ENCODE peak calls at places on chromosomes 2 and 18, in four cellular contexts. One of them, this sample, is unnamed.

GRCh38 chr18:78758496-78758895 is 221.1 kb upstream of the SALL3 start:
- DNase-seq in K562: no peak
- DNase-seq in SK-N-SH: no peak
- DNase-seq in WTC11: no peak
- DNase-seq in this sample: no peak

GRCh38 chr18:12773369-12773768 is 70.5 kb downstream of the PSMG2 start:
- DNase-seq in K562: no peak
- DNase-seq in WTC11: no peak
- DNase-seq in SK-N-SH: no peak
- DNase-seq in this sample: no peak

GRCh38 chr2:52084760-52085159 is 1052.8 kb upstream of the NRXN1 start:
- DNase-seq in WTC11: no peak
- DNase-seq in SK-N-SH: no peak
- DNase-seq in K562: no peak
- DNase-seq in this sample: no peak

GRCh38 chr18:25284861-25285574 is 66.9 kb downstream of the ZNF521 start:
- DNase-seq in SK-N-SH: no peak
- DNase-seq in WTC11: no peak
- DNase-seq in K562: no peak
- DNase-seq in this sample: no peak

GRCh38 chr18:3411854-3412268 is 38.1 kb upstream of the TGIF1 start:
- DNase-seq in K562: no peak
- DNase-seq in WTC11: peak; percentile 38
- DNase-seq in SK-N-SH: no peak
- DNase-seq in this sample: no peak

GRCh38 chr2:72694715-72695496 is 130.9 kb downstream of the EXOC6B start:
- DNase-seq in SK-N-SH: peak; percentile 58
- DNase-seq in K562: peak; percentile 37
- DNase-seq in WTC11: no peak
- DNase-seq in this sample: peak; percentile 94

GRCh38 chr18:48336332-48336731 is 72.9 kb downstream of the ZBTB7C start:
- DNase-seq in WTC11: no peak
- DNase-seq in K562: no peak
- DNase-seq in SK-N-SH: no peak
- DNase-seq in this sample: no peak

GRCh38 chr2:30348825-30349224 is 98.2 kb upstream of the LCLAT1 start:
- DNase-seq in SK-N-SH: no peak
- DNase-seq in WTC11: no peak
- DNase-seq in K562: no peak
- DNase-seq in this sample: no peak

GRCh38 chr18:22559414-22560282 is 141.9 kb upstream of the CTAGE1 start:
- DNase-seq in SK-N-SH: peak; percentile 74
- DNase-seq in WTC11: peak; percentile 33
- DNase-seq in K562: peak; percentile 83
- DNase-seq in this sample: peak; percentile 35

GRCh38 chr2:106160786-106161261 is 33.3 kb downstream of the UXS1 start:
- DNase-seq in SK-N-SH: no peak
- DNase-seq in K562: no peak
- DNase-seq in WTC11: no peak
- DNase-seq in this sample: no peak

GRCh38 chr18:7084766-7085080 is 32.9 kb downstream of the LAMA1 start:
- DNase-seq in WTC11: no peak
- DNase-seq in SK-N-SH: no peak
- DNase-seq in K562: no peak
- DNase-seq in this sample: no peak

GRCh38 chr2:152600698-152601097 is 116.6 kb downstream of the PRPF40A start:
- DNase-seq in WTC11: no peak
- DNase-seq in SK-N-SH: no peak
- DNase-seq in K562: no peak
- DNase-seq in this sample: no peak

GRCh38 chr2:217035967-217036366 is 176.1 kb upstream of the TNP1 start:
- DNase-seq in WTC11: no peak
- DNase-seq in SK-N-SH: no peak
- DNase-seq in K562: no peak
- DNase-seq in this sample: no peak

GRCh38 chr2:40197121-40197520 is 254.8 kb downstream of the SLC8A1 start:
- DNase-seq in K562: no peak
- DNase-seq in WTC11: no peak
- DNase-seq in SK-N-SH: peak; percentile 9
- DNase-seq in this sample: no peak

GRCh38 chr2:55013936-55014335 is 36.3 kb downstream of the RTN4 start:
- DNase-seq in SK-N-SH: no peak
- DNase-seq in K562: no peak
- DNase-seq in WTC11: no peak
- DNase-seq in this sample: no peak

GRCh38 chr2:60352491-60353405 is 200.7 kb downstream of the BCL11A start:
- DNase-seq in SK-N-SH: no peak
- DNase-seq in WTC11: no peak
- DNase-seq in K562: no peak
- DNase-seq in this sample: no peak

GRCh38 chr2:190105554-190105953 is 43.0 kb upstream of the MSTN start:
- DNase-seq in K562: no peak
- DNase-seq in WTC11: no peak
- DNase-seq in SK-N-SH: peak; percentile 60
- DNase-seq in this sample: no peak

GRCh38 chr2:175441361-175441760 is 259.9 kb upstream of the ATP5MC3 start:
- DNase-seq in SK-N-SH: no peak
- DNase-seq in K562: no peak
- DNase-seq in WTC11: no peak
- DNase-seq in this sample: no peak

GRCh38 chr2:82215212-82215611 is 1910.7 kb upstream of the LRRTM1 start:
- DNase-seq in SK-N-SH: no peak
- DNase-seq in K562: no peak
- DNase-seq in WTC11: no peak
- DNase-seq in this sample: no peak

GRCh38 chr2:75047189-75047812 is 88.9 kb downstream of the POLE4 start:
- DNase-seq in SK-N-SH: no peak
- DNase-seq in K562: no peak
- DNase-seq in WTC11: no peak
- DNase-seq in this sample: peak; percentile 39

GRCh38 chr2:4152051-4152450 is 448.7 kb downstream of the DCDC2C start:
- DNase-seq in K562: no peak
- DNase-seq in SK-N-SH: no peak
- DNase-seq in WTC11: no peak
- DNase-seq in this sample: no peak

GRCh38 chr2:190736355-190736754 is 87.5 kb downstream of the NAB1 start:
- DNase-seq in WTC11: no peak
- DNase-seq in SK-N-SH: no peak
- DNase-seq in K562: no peak
- DNase-seq in this sample: no peak

GRCh38 chr2:102018823-102019445 is 27.2 kb downstream of the IL1R2 start:
- DNase-seq in WTC11: no peak
- DNase-seq in SK-N-SH: no peak
- DNase-seq in K562: no peak
- DNase-seq in this sample: no peak

GRCh38 chr2:168568476-168569227 is 112.6 kb downstream of the CERS6 start:
- DNase-seq in K562: no peak
- DNase-seq in SK-N-SH: no peak
- DNase-seq in WTC11: no peak
- DNase-seq in this sample: peak; percentile 11

GRCh38 chr2:168571061-168571460 is 115.0 kb downstream of the CERS6 start:
- DNase-seq in K562: no peak
- DNase-seq in WTC11: no peak
- DNase-seq in SK-N-SH: no peak
- DNase-seq in this sample: no peak

GRCh38 chr2:168577885-168578284 is 121.8 kb downstream of the CERS6 start:
- DNase-seq in K562: no peak
- DNase-seq in WTC11: no peak
- DNase-seq in SK-N-SH: peak; percentile 53
- DNase-seq in this sample: no peak

GRCh38 chr2:168574856-168575630 is 119.0 kb downstream of the CERS6 start:
- DNase-seq in K562: no peak
- DNase-seq in WTC11: no peak
- DNase-seq in SK-N-SH: no peak
- DNase-seq in this sample: no peak

GRCh38 chr2:168573128-168573903 is 117.2 kb downstream of the CERS6 start:
- DNase-seq in WTC11: no peak
- DNase-seq in K562: no peak
- DNase-seq in SK-N-SH: no peak
- DNase-seq in this sample: no peak
- TF ChIP-seq FOXJ3 in WTC11: no peak
- TF ChIP-seq FOXJ3 in K562: no peak
- TF ChIP-seq FOXJ3 in SK-N-SH: no peak
- TF ChIP-seq FOXJ3 in this sample: no peak

GRCh38 chr2:234031207-234031606 is 19.3 kb upstream of the SPP2 start:
- DNase-seq in WTC11: no peak
- DNase-seq in K562: no peak
- DNase-seq in SK-N-SH: no peak
- DNase-seq in this sample: no peak

GRCh38 chr2:234029150-234029733 is 21.3 kb upstream of the SPP2 start:
- DNase-seq in WTC11: no peak
- DNase-seq in K562: no peak
- DNase-seq in SK-N-SH: no peak
- DNase-seq in this sample: no peak

GRCh38 chr2:234033885-234034284 is 16.6 kb upstream of the SPP2 start:
- DNase-seq in K562: no peak
- DNase-seq in SK-N-SH: no peak
- DNase-seq in WTC11: no peak
- DNase-seq in this sample: no peak

GRCh38 chr2:234033174-234033573 is 17.3 kb upstream of the SPP2 start:
- DNase-seq in SK-N-SH: no peak
- DNase-seq in K562: no peak
- DNase-seq in WTC11: no peak
- DNase-seq in this sample: no peak

DNA sequence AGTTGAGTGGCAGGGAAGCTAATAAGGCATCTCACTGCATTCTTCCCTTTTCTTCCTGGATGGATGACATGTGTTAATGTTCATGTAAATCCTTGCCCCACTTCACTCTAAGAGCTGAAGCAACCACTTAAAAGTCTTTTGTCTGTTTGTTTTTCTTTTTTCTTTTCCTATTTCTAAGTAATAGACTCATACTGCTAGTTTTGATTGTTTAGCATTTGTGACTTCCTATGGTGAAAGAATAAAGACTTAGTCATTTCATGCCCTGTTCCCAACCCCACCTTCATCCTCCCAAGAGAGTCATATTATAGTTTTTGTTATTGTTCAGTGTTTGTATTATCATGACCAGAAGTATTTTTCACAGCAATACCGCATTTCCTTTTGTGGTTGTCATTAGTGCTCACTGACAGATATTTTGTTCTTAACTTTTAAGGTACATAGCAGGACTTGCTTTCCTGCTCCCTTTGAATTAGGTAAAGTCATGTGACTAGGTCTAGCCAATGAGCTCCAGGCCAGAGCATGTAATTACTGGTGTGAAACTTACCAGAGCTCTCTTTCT is 18.1 kb upstream of the SPP2 start:
- DNase-seq in K562: no peak
- DNase-seq in WTC11: no peak
- DNase-seq in SK-N-SH: no peak
- DNase-seq in this sample: no peak
- TF ChIP-seq FOXJ3 in K562: no peak
- TF ChIP-seq FOXJ3 in WTC11: no peak
- TF ChIP-seq FOXJ3 in SK-N-SH: no peak
- TF ChIP-seq FOXJ3 in this sample: no peak

GRCh38 chr18:60684843-60685513 is 312.4 kb upstream of the MC4R start:
- DNase-seq in WTC11: no peak
- DNase-seq in SK-N-SH: peak; percentile 34
- DNase-seq in K562: no peak
- DNase-seq in this sample: peak; percentile 2
- TF ChIP-seq FOXJ3 in WTC11: no peak
- TF ChIP-seq FOXJ3 in SK-N-SH: no peak
- TF ChIP-seq FOXJ3 in K562: no peak
- TF ChIP-seq FOXJ3 in this sample: no peak

GRCh38 chr2:15272961-15273360 is 288.2 kb downstream of the NBAS start:
- DNase-seq in WTC11: no peak
- DNase-seq in K562: no peak
- DNase-seq in SK-N-SH: no peak
- DNase-seq in this sample: no peak

GRCh38 chr2:15273452-15273851 is 287.7 kb downstream of the NBAS start:
- DNase-seq in WTC11: no peak
- DNase-seq in SK-N-SH: no peak
- DNase-seq in K562: no peak
- DNase-seq in this sample: no peak

GRCh38 chr2:15275341-15275740 is 285.8 kb downstream of the NBAS start:
- DNase-seq in SK-N-SH: no peak
- DNase-seq in WTC11: no peak
- DNase-seq in K562: no peak
- DNase-seq in this sample: peak; percentile 12

GRCh38 chr2:15269043-15269442 is 292.1 kb downstream of the NBAS start:
- DNase-seq in K562: no peak
- DNase-seq in SK-N-SH: no peak
- DNase-seq in WTC11: no peak
- DNase-seq in this sample: no peak

GRCh38 chr2:15271941-15272340 is 289.2 kb downstream of the NBAS start:
- DNase-seq in K562: no peak
- DNase-seq in SK-N-SH: no peak
- DNase-seq in WTC11: no peak
- DNase-seq in this sample: peak; percentile 11
- TF ChIP-seq FOXJ3 in K562: no peak
- TF ChIP-seq FOXJ3 in SK-N-SH: no peak
- TF ChIP-seq FOXJ3 in WTC11: no peak
- TF ChIP-seq FOXJ3 in this sample: no peak

GRCh38 chr18:55048892-55049291 is 89.6 kb upstream of the CCDC68 start:
- DNase-seq in SK-N-SH: no peak
- DNase-seq in K562: no peak
- DNase-seq in WTC11: no peak
- DNase-seq in this sample: no peak
- TF ChIP-seq FOXJ3 in SK-N-SH: no peak
- TF ChIP-seq FOXJ3 in K562: no peak
- TF ChIP-seq FOXJ3 in WTC11: no peak
- TF ChIP-seq FOXJ3 in this sample: no peak

GRCh38 chr2:240553956-240554480 is 3.8 kb downstream of the ANKMY1 start:
- DNase-seq in K562: no peak
- DNase-seq in SK-N-SH: no peak
- DNase-seq in WTC11: no peak
- DNase-seq in this sample: no peak
- TF ChIP-seq FOXJ3 in K562: no peak
- TF ChIP-seq FOXJ3 in SK-N-SH: no peak
- TF ChIP-seq FOXJ3 in WTC11: no peak
- TF ChIP-seq FOXJ3 in this sample: no peak

DNA sequence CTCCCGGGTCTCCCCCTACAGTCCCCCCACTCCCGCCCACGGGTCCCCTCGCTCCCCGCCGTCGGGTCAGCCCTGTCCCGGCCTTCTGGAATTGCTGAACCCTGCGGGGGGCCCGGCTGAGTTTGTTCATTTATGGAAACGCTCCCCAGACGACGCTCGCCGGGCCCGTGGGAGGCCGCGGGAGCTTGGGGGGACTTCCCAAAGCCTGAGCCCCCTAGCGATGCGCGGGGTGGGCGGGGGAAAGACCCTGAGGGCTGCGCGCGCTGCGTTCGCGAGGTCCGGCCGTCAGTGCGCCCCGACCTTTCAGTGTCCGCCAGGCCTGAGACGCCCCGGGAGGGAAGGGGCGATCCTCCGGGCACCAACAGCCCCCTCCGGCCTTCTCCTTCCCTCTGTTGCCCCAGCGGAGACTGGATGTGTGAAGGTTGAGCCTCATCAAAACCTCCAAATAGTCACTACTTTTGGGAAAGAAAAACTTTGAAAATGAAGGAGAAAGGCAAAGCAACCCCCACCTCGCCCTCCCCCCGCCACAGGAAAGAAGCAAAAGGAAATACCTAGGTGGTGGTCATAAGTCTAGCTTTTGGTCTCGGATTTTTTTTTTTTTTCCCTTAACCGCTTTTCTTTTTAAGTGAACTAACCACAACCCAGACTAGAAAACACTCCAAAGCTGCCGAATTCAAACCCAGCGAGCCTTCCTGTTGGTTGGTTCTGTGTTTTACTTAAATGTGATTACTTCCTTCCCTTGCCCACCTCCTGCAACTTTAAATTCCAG is 509 bp upstream of the CYS1 start:
- DNase-seq in K562: no peak
- DNase-seq in WTC11: peak; percentile 33
- DNase-seq in SK-N-SH: no peak
- DNase-seq in this sample: no peak
- TF ChIP-seq FOXJ3 in K562: no peak
- TF ChIP-seq FOXJ3 in WTC11: no peak
- TF ChIP-seq FOXJ3 in SK-N-SH: no peak
- TF ChIP-seq FOXJ3 in this sample: no peak